ENCODE peak calls at places on chromosomes 1 and 21, in nine cellular contexts. One of them, this sample, is unnamed.

GRCh38 chr1:153963850-153964331 is 554 bp upstream of the SLC39A1 start:
- DNase-seq in tibial artery: no peak
- DNase-seq in kidney epithelial cell: no peak
- DNase-seq in colonic mucosa: peak; percentile 70
- DNase-seq in NT2/D1: peak; percentile 74
- DNase-seq in skeletal muscle cell: no peak
- DNase-seq in uterus: no peak
- DNase-seq in CD4-positive, alpha-beta memory T cell: no peak
- DNase-seq in effector memory CD4-positive, alpha-beta T cell: no peak
- DNase-seq in this sample: peak; percentile 58

GRCh38 chr1:110094931-110095654 is 17.1 kb upstream of the UBL4B start:
- DNase-seq in tibial artery: no peak
- DNase-seq in kidney epithelial cell: no peak
- DNase-seq in colonic mucosa: no peak
- DNase-seq in NT2/D1: no peak
- DNase-seq in skeletal muscle cell: no peak
- DNase-seq in uterus: no peak
- DNase-seq in CD4-positive, alpha-beta memory T cell: no peak
- DNase-seq in effector memory CD4-positive, alpha-beta T cell: no peak
- DNase-seq in this sample: no peak

GRCh38 chr1:234716907-234717375 is 107.0 kb upstream of the IRF2BP2 start:
- DNase-seq in tibial artery: no peak
- DNase-seq in kidney epithelial cell: no peak
- DNase-seq in colonic mucosa: no peak
- DNase-seq in NT2/D1: no peak
- DNase-seq in skeletal muscle cell: no peak
- DNase-seq in uterus: no peak
- DNase-seq in CD4-positive, alpha-beta memory T cell: no peak
- DNase-seq in effector memory CD4-positive, alpha-beta T cell: no peak
- DNase-seq in this sample: no peak

GRCh38 chr21:43585924-43586411 is 73.3 kb downstream of the HSF2BP start:
- DNase-seq in tibial artery: peak; percentile 86
- DNase-seq in kidney epithelial cell: peak; percentile 100
- DNase-seq in colonic mucosa: no peak
- DNase-seq in NT2/D1: peak; percentile 87
- DNase-seq in skeletal muscle cell: peak; percentile 99
- DNase-seq in uterus: peak; percentile 81
- DNase-seq in CD4-positive, alpha-beta memory T cell: no peak
- DNase-seq in effector memory CD4-positive, alpha-beta T cell: no peak
- DNase-seq in this sample: peak; percentile 95

GRCh38 chr1:87334351-87335174 is 5.9 kb downstream of the LMO4 start:
- DNase-seq in tibial artery: no peak
- DNase-seq in kidney epithelial cell: no peak
- DNase-seq in colonic mucosa: peak; percentile 39
- DNase-seq in NT2/D1: peak; percentile 44
- DNase-seq in skeletal muscle cell: no peak
- DNase-seq in uterus: no peak
- DNase-seq in CD4-positive, alpha-beta memory T cell: peak; percentile 41
- DNase-seq in effector memory CD4-positive, alpha-beta T cell: no peak
- DNase-seq in this sample: no peak

GRCh38 chr1:244783138-244783537 is 52.3 kb upstream of the COX20 start:
- DNase-seq in tibial artery: no peak
- DNase-seq in kidney epithelial cell: no peak
- DNase-seq in colonic mucosa: no peak
- DNase-seq in NT2/D1: no peak
- DNase-seq in skeletal muscle cell: no peak
- DNase-seq in uterus: no peak
- DNase-seq in CD4-positive, alpha-beta memory T cell: no peak
- DNase-seq in effector memory CD4-positive, alpha-beta T cell: no peak
- DNase-seq in this sample: no peak

GRCh38 chr1:156922986-156923564 is 2.6 kb downstream of the LRRC71 start:
- DNase-seq in tibial artery: no peak
- DNase-seq in kidney epithelial cell: no peak
- DNase-seq in colonic mucosa: no peak
- DNase-seq in NT2/D1: no peak
- DNase-seq in skeletal muscle cell: no peak
- DNase-seq in uterus: no peak
- DNase-seq in CD4-positive, alpha-beta memory T cell: no peak
- DNase-seq in effector memory CD4-positive, alpha-beta T cell: no peak
- DNase-seq in this sample: no peak

GRCh38 chr1:180734366-180734765 is 102.5 kb downstream of the XPR1 start:
- DNase-seq in tibial artery: no peak
- DNase-seq in kidney epithelial cell: no peak
- DNase-seq in colonic mucosa: no peak
- DNase-seq in NT2/D1: no peak
- DNase-seq in skeletal muscle cell: no peak
- DNase-seq in uterus: no peak
- DNase-seq in CD4-positive, alpha-beta memory T cell: no peak
- DNase-seq in effector memory CD4-positive, alpha-beta T cell: no peak
- DNase-seq in this sample: no peak

GRCh38 chr1:169521226-169521625 is 35.5 kb upstream of the SLC19A2 start:
- DNase-seq in tibial artery: no peak
- DNase-seq in kidney epithelial cell: no peak
- DNase-seq in colonic mucosa: peak; percentile 66
- DNase-seq in NT2/D1: no peak
- DNase-seq in skeletal muscle cell: no peak
- DNase-seq in uterus: no peak
- DNase-seq in CD4-positive, alpha-beta memory T cell: no peak
- DNase-seq in effector memory CD4-positive, alpha-beta T cell: no peak
- DNase-seq in this sample: no peak

GRCh38 chr1:10687782-10688408 is 108.6 kb downstream of the CASZ1 start:
- DNase-seq in tibial artery: peak; percentile 89
- DNase-seq in kidney epithelial cell: no peak
- DNase-seq in colonic mucosa: no peak
- DNase-seq in NT2/D1: no peak
- DNase-seq in skeletal muscle cell: no peak
- DNase-seq in uterus: no peak
- DNase-seq in CD4-positive, alpha-beta memory T cell: no peak
- DNase-seq in effector memory CD4-positive, alpha-beta T cell: no peak
- DNase-seq in this sample: no peak

GRCh38 chr21:36097427-36098230 is 27.8 kb downstream of the CBR1 start:
- DNase-seq in tibial artery: no peak
- DNase-seq in kidney epithelial cell: peak; percentile 80
- DNase-seq in colonic mucosa: no peak
- DNase-seq in NT2/D1: peak; percentile 48
- DNase-seq in skeletal muscle cell: no peak
- DNase-seq in uterus: no peak
- DNase-seq in CD4-positive, alpha-beta memory T cell: no peak
- DNase-seq in effector memory CD4-positive, alpha-beta T cell: no peak
- DNase-seq in this sample: no peak

GRCh38 chr1:183685112-183685713 is 32.1 kb upstream of the APOBEC4 start:
- DNase-seq in tibial artery: no peak
- DNase-seq in kidney epithelial cell: no peak
- DNase-seq in colonic mucosa: no peak
- DNase-seq in NT2/D1: peak; percentile 48
- DNase-seq in skeletal muscle cell: no peak
- DNase-seq in uterus: no peak
- DNase-seq in CD4-positive, alpha-beta memory T cell: peak; percentile 57
- DNase-seq in effector memory CD4-positive, alpha-beta T cell: no peak
- DNase-seq in this sample: no peak

GRCh38 chr1:98706173-98706848 is 44.8 kb downstream of the SNX7 start:
- DNase-seq in tibial artery: no peak
- DNase-seq in kidney epithelial cell: no peak
- DNase-seq in colonic mucosa: no peak
- DNase-seq in NT2/D1: no peak
- DNase-seq in skeletal muscle cell: no peak
- DNase-seq in uterus: no peak
- DNase-seq in CD4-positive, alpha-beta memory T cell: no peak
- DNase-seq in effector memory CD4-positive, alpha-beta T cell: no peak
- DNase-seq in this sample: no peak

GRCh38 chr1:61227857-61228557 is 145.6 kb downstream of the NFIA start:
- DNase-seq in tibial artery: no peak
- DNase-seq in kidney epithelial cell: no peak
- DNase-seq in colonic mucosa: no peak
- DNase-seq in NT2/D1: no peak
- DNase-seq in skeletal muscle cell: no peak
- DNase-seq in uterus: no peak
- DNase-seq in CD4-positive, alpha-beta memory T cell: no peak
- DNase-seq in effector memory CD4-positive, alpha-beta T cell: no peak
- DNase-seq in this sample: no peak

GRCh38 chr1:158793604-158794003 is 12.6 kb upstream of the OR6N2 start:
- DNase-seq in tibial artery: no peak
- DNase-seq in kidney epithelial cell: no peak
- DNase-seq in colonic mucosa: no peak
- DNase-seq in NT2/D1: peak; percentile 22
- DNase-seq in skeletal muscle cell: no peak
- DNase-seq in uterus: no peak
- DNase-seq in CD4-positive, alpha-beta memory T cell: peak; percentile 39
- DNase-seq in effector memory CD4-positive, alpha-beta T cell: no peak
- DNase-seq in this sample: no peak

GRCh38 chr1:110752941-110753725 is 78.4 kb upstream of the KCNA3 start:
- DNase-seq in tibial artery: no peak
- DNase-seq in kidney epithelial cell: no peak
- DNase-seq in colonic mucosa: no peak
- DNase-seq in NT2/D1: no peak
- DNase-seq in skeletal muscle cell: no peak
- DNase-seq in uterus: no peak
- DNase-seq in CD4-positive, alpha-beta memory T cell: no peak
- DNase-seq in effector memory CD4-positive, alpha-beta T cell: no peak
- DNase-seq in this sample: no peak

GRCh38 chr1:53465023-53465957 is 6.1 kb downstream of the DMRTB1 start:
- DNase-seq in tibial artery: no peak
- DNase-seq in kidney epithelial cell: no peak
- DNase-seq in colonic mucosa: no peak
- DNase-seq in NT2/D1: no peak
- DNase-seq in skeletal muscle cell: no peak
- DNase-seq in uterus: no peak
- DNase-seq in CD4-positive, alpha-beta memory T cell: no peak
- DNase-seq in effector memory CD4-positive, alpha-beta T cell: no peak
- DNase-seq in this sample: no peak

DNA sequence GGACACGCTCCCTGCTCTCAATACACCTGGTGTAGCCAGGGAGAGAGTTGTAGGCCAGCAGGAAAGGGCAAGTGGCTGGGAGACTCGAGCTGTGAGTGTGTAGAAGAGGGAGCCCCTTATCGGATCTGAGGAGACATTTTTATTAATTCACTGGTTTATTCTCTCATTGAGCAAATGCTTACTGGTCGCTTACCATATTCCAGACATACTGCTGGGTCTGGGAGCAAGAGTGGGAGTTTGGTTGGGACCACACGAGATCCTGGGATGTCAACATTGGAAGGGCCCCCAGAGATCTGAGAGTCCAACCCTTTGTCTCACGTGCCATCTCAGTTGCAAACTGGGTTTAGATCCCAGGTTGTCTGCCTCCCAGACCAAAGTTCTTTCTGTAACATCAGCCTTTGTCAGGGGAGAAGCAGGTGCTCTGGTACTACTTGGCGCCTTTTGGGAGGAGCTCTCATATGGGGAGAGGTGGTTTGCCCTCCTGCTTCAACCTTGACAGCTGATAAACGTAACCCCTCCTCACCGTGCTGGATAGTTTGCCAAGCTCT is 680 bp downstream of the TMEM222 start:
- DNase-seq in tibial artery: no peak
- DNase-seq in kidney epithelial cell: no peak
- DNase-seq in colonic mucosa: no peak
- DNase-seq in NT2/D1: no peak
- DNase-seq in skeletal muscle cell: no peak
- DNase-seq in uterus: no peak
- DNase-seq in CD4-positive, alpha-beta memory T cell: no peak
- DNase-seq in effector memory CD4-positive, alpha-beta T cell: no peak
- DNase-seq in this sample: no peak
- H3K4me3 ChIP-seq in tibial artery: peak overlapping the region; percentile 88
- H3K4me3 ChIP-seq in kidney epithelial cell: peak overlapping the region; percentile 98
- H3K4me3 ChIP-seq in colonic mucosa: peak overlapping the region; percentile 95
- H3K4me3 ChIP-seq in NT2/D1: peak overlapping the region; percentile 95
- H3K4me3 ChIP-seq in skeletal muscle cell: peak overlapping the region; percentile 99
- H3K4me3 ChIP-seq in uterus: peak overlapping the region; percentile 91
- H3K4me3 ChIP-seq in CD4-positive, alpha-beta memory T cell: peak overlapping the region; percentile 89
- H3K4me3 ChIP-seq in effector memory CD4-positive, alpha-beta T cell: peak overlapping the region; percentile 93
- H3K4me3 ChIP-seq in this sample: peak overlapping the region; percentile 53

GRCh38 chr1:223771814-223772770 is 59.8 kb downstream of the CAPN2 start:
- DNase-seq in tibial artery: no peak
- DNase-seq in kidney epithelial cell: peak; percentile 80
- DNase-seq in colonic mucosa: peak; percentile 53
- DNase-seq in NT2/D1: peak; percentile 59
- DNase-seq in skeletal muscle cell: peak; percentile 71
- DNase-seq in uterus: peak; percentile 49
- DNase-seq in CD4-positive, alpha-beta memory T cell: no peak
- DNase-seq in effector memory CD4-positive, alpha-beta T cell: no peak
- DNase-seq in this sample: no peak

GRCh38 chr1:223774133-223774811 is 61.9 kb downstream of the CAPN2 start:
- DNase-seq in tibial artery: no peak
- DNase-seq in kidney epithelial cell: no peak
- DNase-seq in colonic mucosa: peak; percentile 14
- DNase-seq in NT2/D1: no peak
- DNase-seq in skeletal muscle cell: no peak
- DNase-seq in uterus: no peak
- DNase-seq in CD4-positive, alpha-beta memory T cell: no peak
- DNase-seq in effector memory CD4-positive, alpha-beta T cell: no peak
- DNase-seq in this sample: no peak

GRCh38 chr1:223772771-223773160 is 60.4 kb downstream of the CAPN2 start:
- DNase-seq in tibial artery: no peak
- DNase-seq in kidney epithelial cell: no peak
- DNase-seq in colonic mucosa: peak; percentile 11
- DNase-seq in NT2/D1: no peak
- DNase-seq in skeletal muscle cell: no peak
- DNase-seq in uterus: no peak
- DNase-seq in CD4-positive, alpha-beta memory T cell: no peak
- DNase-seq in effector memory CD4-positive, alpha-beta T cell: no peak
- DNase-seq in this sample: no peak

GRCh38 chr1:223770621-223771315 is 58.4 kb downstream of the CAPN2 start:
- DNase-seq in tibial artery: no peak
- DNase-seq in kidney epithelial cell: no peak
- DNase-seq in colonic mucosa: no peak
- DNase-seq in NT2/D1: no peak
- DNase-seq in skeletal muscle cell: no peak
- DNase-seq in uterus: no peak
- DNase-seq in CD4-positive, alpha-beta memory T cell: no peak
- DNase-seq in effector memory CD4-positive, alpha-beta T cell: no peak
- DNase-seq in this sample: no peak

GRCh38 chr1:223771469-223771813 is 59.1 kb downstream of the CAPN2 start:
- DNase-seq in tibial artery: no peak
- DNase-seq in kidney epithelial cell: no peak
- DNase-seq in colonic mucosa: no peak
- DNase-seq in NT2/D1: no peak
- DNase-seq in skeletal muscle cell: no peak
- DNase-seq in uterus: no peak
- DNase-seq in CD4-positive, alpha-beta memory T cell: no peak
- DNase-seq in effector memory CD4-positive, alpha-beta T cell: no peak
- DNase-seq in this sample: no peak
- H3K4me3 ChIP-seq in tibial artery: no peak overlapping the region
- H3K4me3 ChIP-seq in kidney epithelial cell: no peak overlapping the region
- H3K4me3 ChIP-seq in colonic mucosa: no peak overlapping the region
- H3K4me3 ChIP-seq in NT2/D1: no peak overlapping the region
- H3K4me3 ChIP-seq in skeletal muscle cell: no peak overlapping the region
- H3K4me3 ChIP-seq in uterus: no peak overlapping the region
- H3K4me3 ChIP-seq in CD4-positive, alpha-beta memory T cell: no peak overlapping the region
- H3K4me3 ChIP-seq in effector memory CD4-positive, alpha-beta T cell: no peak overlapping the region
- H3K4me3 ChIP-seq in this sample: no peak overlapping the region

GRCh38 chr1:44536357-44536756 is 131.3 kb downstream of the RNF220 start:
- DNase-seq in tibial artery: no peak
- DNase-seq in kidney epithelial cell: no peak
- DNase-seq in colonic mucosa: no peak
- DNase-seq in NT2/D1: no peak
- DNase-seq in skeletal muscle cell: no peak
- DNase-seq in uterus: no peak
- DNase-seq in CD4-positive, alpha-beta memory T cell: no peak
- DNase-seq in effector memory CD4-positive, alpha-beta T cell: no peak
- DNase-seq in this sample: no peak
- H3K4me3 ChIP-seq in tibial artery: no peak overlapping the region
- H3K4me3 ChIP-seq in kidney epithelial cell: no peak overlapping the region
- H3K4me3 ChIP-seq in colonic mucosa: no peak overlapping the region
- H3K4me3 ChIP-seq in NT2/D1: no peak overlapping the region
- H3K4me3 ChIP-seq in skeletal muscle cell: no peak overlapping the region
- H3K4me3 ChIP-seq in uterus: no peak overlapping the region
- H3K4me3 ChIP-seq in CD4-positive, alpha-beta memory T cell: no peak overlapping the region
- H3K4me3 ChIP-seq in effector memory CD4-positive, alpha-beta T cell: no peak overlapping the region
- H3K4me3 ChIP-seq in this sample: no peak overlapping the region

GRCh38 chr1:45820173-45820572 is 16.8 kb downstream of the MAST2 start:
- DNase-seq in tibial artery: no peak
- DNase-seq in kidney epithelial cell: no peak
- DNase-seq in colonic mucosa: no peak
- DNase-seq in NT2/D1: no peak
- DNase-seq in skeletal muscle cell: no peak
- DNase-seq in uterus: no peak
- DNase-seq in CD4-positive, alpha-beta memory T cell: peak; percentile 8
- DNase-seq in effector memory CD4-positive, alpha-beta T cell: no peak
- DNase-seq in this sample: no peak
- H3K4me3 ChIP-seq in tibial artery: no peak overlapping the region
- H3K4me3 ChIP-seq in kidney epithelial cell: no peak overlapping the region
- H3K4me3 ChIP-seq in colonic mucosa: no peak overlapping the region
- H3K4me3 ChIP-seq in NT2/D1: no peak overlapping the region
- H3K4me3 ChIP-seq in skeletal muscle cell: no peak overlapping the region
- H3K4me3 ChIP-seq in uterus: no peak overlapping the region
- H3K4me3 ChIP-seq in CD4-positive, alpha-beta memory T cell: no peak overlapping the region
- H3K4me3 ChIP-seq in effector memory CD4-positive, alpha-beta T cell: no peak overlapping the region
- H3K4me3 ChIP-seq in this sample: no peak overlapping the region

This sample was measured in prostate gland.